ENCODE peak calls at places on chromosomes 6 and 20, in five cellular contexts. One of them, this sample, is unnamed.

GRCh38 chr6:42390228-42390934 is 61.3 kb downstream of the TRERF1 start:
- DNase-seq in astrocyte: no peak
- DNase-seq in fibroblast of lung: no peak
- DNase-seq in left ventricle myocardium inferior: no peak
- DNase-seq in body of pancreas: no peak
- DNase-seq in this sample: no peak

GRCh38 chr6:89873721-89874120 is 20.5 kb upstream of the GJA10 start:
- DNase-seq in fibroblast of lung: no peak
- DNase-seq in astrocyte: no peak
- DNase-seq in body of pancreas: no peak
- DNase-seq in left ventricle myocardium inferior: no peak
- DNase-seq in this sample: no peak

GRCh38 chr6:2099870-2100269 is 145.5 kb downstream of the GMDS start:
- DNase-seq in left ventricle myocardium inferior: no peak
- DNase-seq in astrocyte: no peak
- DNase-seq in fibroblast of lung: no peak
- DNase-seq in body of pancreas: no peak
- DNase-seq in this sample: no peak

GRCh38 chr6:93165850-93166249 is 253.5 kb downstream of the EPHA7 start:
- DNase-seq in body of pancreas: no peak
- DNase-seq in fibroblast of lung: no peak
- DNase-seq in left ventricle myocardium inferior: no peak
- DNase-seq in astrocyte: no peak
- DNase-seq in this sample: no peak

GRCh38 chr6:137958809-137959565 is 91.9 kb downstream of the TNFAIP3 start:
- DNase-seq in astrocyte: no peak
- DNase-seq in left ventricle myocardium inferior: no peak
- DNase-seq in body of pancreas: no peak
- DNase-seq in fibroblast of lung: no peak
- DNase-seq in this sample: peak

GRCh38 chr6:37477186-37477585 is 22.5 kb downstream of the CCDC167 start:
- DNase-seq in body of pancreas: no peak
- DNase-seq in astrocyte: no peak
- DNase-seq in left ventricle myocardium inferior: no peak
- DNase-seq in fibroblast of lung: no peak
- DNase-seq in this sample: no peak

GRCh38 chr6:44051516-44051915 is 75.7 kb downstream of the MRPL14 start:
- DNase-seq in body of pancreas: peak
- DNase-seq in left ventricle myocardium inferior: no peak
- DNase-seq in astrocyte: peak
- DNase-seq in fibroblast of lung: peak
- DNase-seq in this sample: peak

GRCh38 chr6:101597711-101598110 is 204.2 kb downstream of the GRIK2 start:
- DNase-seq in astrocyte: peak
- DNase-seq in body of pancreas: no peak
- DNase-seq in left ventricle myocardium inferior: no peak
- DNase-seq in fibroblast of lung: peak
- DNase-seq in this sample: peak

GRCh38 chr20:12605751-12606150 is 403.0 kb upstream of the SPTLC3 start:
- DNase-seq in body of pancreas: no peak
- DNase-seq in astrocyte: no peak
- DNase-seq in left ventricle myocardium inferior: no peak
- DNase-seq in fibroblast of lung: no peak
- DNase-seq in this sample: no peak

GRCh38 chr20:56437196-56437960 is 25.3 kb downstream of the CASS4 start:
- DNase-seq in left ventricle myocardium inferior: no peak
- DNase-seq in astrocyte: no peak
- DNase-seq in body of pancreas: no peak
- DNase-seq in fibroblast of lung: no peak
- DNase-seq in this sample: no peak

GRCh38 chr6:13666194-13667105 is 45.2 kb downstream of the RANBP9 start:
- DNase-seq in fibroblast of lung: no peak
- DNase-seq in astrocyte: peak
- DNase-seq in left ventricle myocardium inferior: no peak
- DNase-seq in body of pancreas: no peak
- DNase-seq in this sample: peak

GRCh38 chr6:150696156-150696555 is 96.5 kb downstream of the PLEKHG1 start:
- DNase-seq in astrocyte: no peak
- DNase-seq in body of pancreas: no peak
- DNase-seq in left ventricle myocardium inferior: no peak
- DNase-seq in fibroblast of lung: no peak
- DNase-seq in this sample: no peak

GRCh38 chr6:167832497-167833395 is 6.0 kb downstream of the AFDN start:
- DNase-seq in astrocyte: no peak
- DNase-seq in left ventricle myocardium inferior: no peak
- DNase-seq in fibroblast of lung: peak
- DNase-seq in body of pancreas: peak
- DNase-seq in this sample: peak

GRCh38 chr6:150755524-150755923 is 110.0 kb upstream of the MTHFD1L start:
- DNase-seq in left ventricle myocardium inferior: no peak
- DNase-seq in fibroblast of lung: no peak
- DNase-seq in astrocyte: no peak
- DNase-seq in body of pancreas: no peak
- DNase-seq in this sample: no peak

GRCh38 chr20:47724398-47724797 is 60.9 kb downstream of the SULF2 start:
- DNase-seq in left ventricle myocardium inferior: no peak
- DNase-seq in body of pancreas: no peak
- DNase-seq in astrocyte: no peak
- DNase-seq in fibroblast of lung: no peak
- DNase-seq in this sample: no peak

GRCh38 chr6:133646021-133646682 is 242.8 kb upstream of the TCF21 start:
- DNase-seq in body of pancreas: peak
- DNase-seq in astrocyte: peak
- DNase-seq in left ventricle myocardium inferior: no peak
- DNase-seq in fibroblast of lung: peak
- DNase-seq in this sample: peak

GRCh38 chr6:80454197-80454596 is 347.7 kb downstream of the BCKDHB start:
- DNase-seq in fibroblast of lung: peak
- DNase-seq in astrocyte: peak
- DNase-seq in left ventricle myocardium inferior: no peak
- DNase-seq in body of pancreas: no peak
- DNase-seq in this sample: peak

GRCh38 chr6:2448826-2449571 is 203.6 kb upstream of the GMDS start:
- DNase-seq in fibroblast of lung: peak
- DNase-seq in astrocyte: peak
- DNase-seq in left ventricle myocardium inferior: no peak
- DNase-seq in body of pancreas: peak
- DNase-seq in this sample: peak

GRCh38 chr6:24658573-24659511 is 7.9 kb downstream of the TDP2 start:
- DNase-seq in body of pancreas: no peak
- DNase-seq in left ventricle myocardium inferior: no peak
- DNase-seq in astrocyte: no peak
- DNase-seq in fibroblast of lung: peak
- DNase-seq in this sample: peak

GRCh38 chr6:144104898-144105487 is 9.6 kb upstream of the SF3B5 start:
- DNase-seq in fibroblast of lung: peak
- DNase-seq in body of pancreas: peak
- DNase-seq in astrocyte: peak
- DNase-seq in left ventricle myocardium inferior: no peak
- DNase-seq in this sample: peak
- TF ChIP-seq CTCF in fibroblast of lung: peak
- TF ChIP-seq CTCF in body of pancreas: peak
- TF ChIP-seq CTCF in astrocyte: peak
- TF ChIP-seq CTCF in left ventricle myocardium inferior: peak
- TF ChIP-seq CTCF in this sample: peak

GRCh38 chr6:106513813-106514212 is 115.5 kb downstream of the RTN4IP1 start:
- DNase-seq in astrocyte: no peak
- DNase-seq in left ventricle myocardium inferior: no peak
- DNase-seq in body of pancreas: no peak
- DNase-seq in fibroblast of lung: peak
- DNase-seq in this sample: no peak
- H3K4me3 ChIP-seq in astrocyte: no peak
- H3K4me3 ChIP-seq in left ventricle myocardium inferior: peak
- H3K4me3 ChIP-seq in body of pancreas: no peak
- H3K4me3 ChIP-seq in fibroblast of lung: peak
- H3K4me3 ChIP-seq in this sample: peak

GRCh38 chr6:33049323-33049722 is 24.1 kb downstream of the HLA-DPA1 start:
- DNase-seq in left ventricle myocardium inferior: no peak
- DNase-seq in astrocyte: no peak
- DNase-seq in body of pancreas: no peak
- DNase-seq in fibroblast of lung: no peak
- DNase-seq in this sample: no peak
- TF ChIP-seq CTCF in left ventricle myocardium inferior: peak
- TF ChIP-seq CTCF in astrocyte: peak
- TF ChIP-seq CTCF in body of pancreas: no peak
- TF ChIP-seq CTCF in fibroblast of lung: peak
- TF ChIP-seq CTCF in this sample: peak

DNA sequence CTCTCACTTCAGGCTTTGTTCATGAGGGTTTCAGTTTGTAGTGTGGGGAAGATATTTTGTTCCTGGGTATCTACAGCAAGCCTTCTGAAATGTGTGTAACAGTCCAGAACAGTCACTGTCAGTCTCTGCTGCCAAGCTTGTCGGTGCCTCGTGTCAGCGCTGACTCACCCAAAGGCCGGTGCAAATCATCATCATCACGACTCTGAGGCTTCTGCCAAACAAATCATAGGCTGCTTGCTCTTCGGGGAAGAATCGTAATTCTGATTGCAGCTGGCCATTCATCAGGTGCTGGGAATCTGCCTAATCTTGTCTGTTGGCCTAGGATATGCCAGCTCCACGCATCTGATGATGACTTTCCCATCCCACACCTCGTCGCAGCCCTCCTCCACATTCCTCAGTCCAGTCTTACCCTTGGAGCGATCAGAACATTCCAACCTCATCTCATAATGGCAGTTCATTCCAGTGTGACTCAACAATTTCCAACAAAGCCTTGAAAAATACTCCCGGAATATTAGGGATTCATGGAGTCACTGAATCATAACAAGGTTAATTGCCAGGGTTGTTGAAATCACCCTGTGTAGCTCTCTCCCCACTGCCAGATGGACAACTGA is 40.9 kb downstream of the ALDH8A1 start:
- DNase-seq in astrocyte: peak
- DNase-seq in left ventricle myocardium inferior: peak
- DNase-seq in body of pancreas: peak
- DNase-seq in fibroblast of lung: peak
- DNase-seq in this sample: peak
- H3K4me3 ChIP-seq in astrocyte: peak
- H3K4me3 ChIP-seq in left ventricle myocardium inferior: no peak
- H3K4me3 ChIP-seq in body of pancreas: no peak
- H3K4me3 ChIP-seq in fibroblast of lung: peak
- H3K4me3 ChIP-seq in this sample: peak

GRCh38 chr6:53862517-53863457 is 68.0 kb downstream of the LRRC1 start:
- DNase-seq in body of pancreas: no peak
- DNase-seq in fibroblast of lung: peak
- DNase-seq in astrocyte: peak
- DNase-seq in left ventricle myocardium inferior: no peak
- DNase-seq in this sample: peak
- TF ChIP-seq CTCF in body of pancreas: no peak
- TF ChIP-seq CTCF in fibroblast of lung: no peak
- TF ChIP-seq CTCF in astrocyte: no peak
- TF ChIP-seq CTCF in left ventricle myocardium inferior: no peak
- TF ChIP-seq CTCF in this sample: no peak

GRCh38 chr6:100445512-100445911 is 19.2 kb downstream of the SIM1 start:
- DNase-seq in body of pancreas: no peak
- DNase-seq in fibroblast of lung: no peak
- DNase-seq in left ventricle myocardium inferior: no peak
- DNase-seq in astrocyte: no peak
- DNase-seq in this sample: no peak
- H3K4me3 ChIP-seq in body of pancreas: no peak
- H3K4me3 ChIP-seq in fibroblast of lung: no peak
- H3K4me3 ChIP-seq in left ventricle myocardium inferior: no peak
- H3K4me3 ChIP-seq in astrocyte: no peak
- H3K4me3 ChIP-seq in this sample: no peak

GRCh38 chr20:50744143-50744792 is 12.9 kb downstream of the PARD6B start:
- DNase-seq in left ventricle myocardium inferior: peak
- DNase-seq in body of pancreas: peak
- DNase-seq in astrocyte: peak
- DNase-seq in fibroblast of lung: peak
- DNase-seq in this sample: peak
- TF ChIP-seq CTCF in left ventricle myocardium inferior: peak
- TF ChIP-seq CTCF in body of pancreas: no peak
- TF ChIP-seq CTCF in astrocyte: peak
- TF ChIP-seq CTCF in fibroblast of lung: peak
- TF ChIP-seq CTCF in this sample: peak

DNA sequence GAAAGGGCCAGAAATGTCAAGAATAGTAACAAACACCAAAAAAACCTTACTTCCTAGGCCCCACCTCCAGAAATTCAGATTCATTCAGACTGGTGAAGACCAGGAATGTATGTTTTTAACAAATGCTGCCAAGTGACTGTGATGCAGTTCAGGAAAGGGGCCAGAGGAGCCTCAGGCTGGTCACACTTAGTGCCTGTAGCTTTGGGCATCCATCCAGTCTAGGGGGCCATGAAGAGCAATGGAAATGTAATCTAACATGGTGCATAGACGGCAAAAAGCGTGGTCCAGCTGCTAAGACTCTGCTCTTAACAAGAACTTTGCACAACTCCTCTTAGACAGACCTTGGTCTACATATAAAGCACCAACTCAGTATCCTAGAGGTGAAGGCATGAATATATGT is 7.1 kb downstream of the GJA1 start:
- DNase-seq in fibroblast of lung: peak
- DNase-seq in left ventricle myocardium inferior: no peak
- DNase-seq in astrocyte: no peak
- DNase-seq in body of pancreas: no peak
- DNase-seq in this sample: peak
- H3K4me3 ChIP-seq in fibroblast of lung: no peak
- H3K4me3 ChIP-seq in left ventricle myocardium inferior: peak
- H3K4me3 ChIP-seq in astrocyte: no peak
- H3K4me3 ChIP-seq in body of pancreas: no peak
- H3K4me3 ChIP-seq in this sample: no peak

DNA sequence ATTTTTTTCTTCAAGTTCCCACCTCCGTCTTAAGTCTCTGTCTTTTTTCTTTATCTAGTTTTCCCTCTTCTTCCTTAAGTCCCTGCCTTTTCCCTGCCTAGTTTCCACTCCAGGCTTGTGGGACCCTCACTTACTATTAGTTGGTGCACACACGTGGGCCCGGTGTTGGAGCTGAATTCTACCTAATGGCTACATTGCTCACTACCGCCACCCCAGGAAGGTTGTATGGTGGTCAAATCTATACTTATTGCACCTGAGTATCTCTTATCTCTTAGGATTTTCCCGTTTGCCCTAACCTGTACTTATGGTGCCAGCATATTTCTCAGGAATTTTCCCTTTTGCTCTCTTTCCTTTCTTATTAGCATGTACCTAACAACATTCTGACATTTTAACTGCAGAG is 692.8 kb downstream of the EPM2A start:
- DNase-seq in left ventricle myocardium inferior: no peak
- DNase-seq in fibroblast of lung: no peak
- DNase-seq in astrocyte: no peak
- DNase-seq in body of pancreas: no peak
- DNase-seq in this sample: no peak
- TF ChIP-seq CTCF in left ventricle myocardium inferior: no peak
- TF ChIP-seq CTCF in fibroblast of lung: no peak
- TF ChIP-seq CTCF in astrocyte: no peak
- TF ChIP-seq CTCF in body of pancreas: no peak
- TF ChIP-seq CTCF in this sample: peak